ENCODE peak calls at places on chromosomes 16 and 17, in five cellular contexts. One of them, this sample, is unnamed.

GRCh38 chr17:39199673-39199985 is 454 bp upstream of the RPL19 start:
- DNase-seq in GM12891: no peak
- DNase-seq in sigmoid colon: no peak
- DNase-seq in prostate gland: no peak
- DNase-seq in breast epithelium: no peak
- DNase-seq in this sample: no peak

GRCh38 chr17:66491213-66491612 is 188.8 kb downstream of the PRKCA start:
- DNase-seq in GM12891: no peak
- DNase-seq in sigmoid colon: no peak
- DNase-seq in prostate gland: no peak
- DNase-seq in breast epithelium: no peak
- DNase-seq in this sample: no peak

GRCh38 chr17:74565116-74565515 is 2.2 kb downstream of the CD300H start:
- DNase-seq in GM12891: no peak
- DNase-seq in sigmoid colon: no peak
- DNase-seq in prostate gland: no peak
- DNase-seq in breast epithelium: no peak
- DNase-seq in this sample: no peak

GRCh38 chr16:4697867-4698291 is 4.5 kb downstream of the NUDT16L1 start:
- DNase-seq in GM12891: peak; percentile 7
- DNase-seq in sigmoid colon: no peak
- DNase-seq in prostate gland: no peak
- DNase-seq in breast epithelium: no peak
- DNase-seq in this sample: no peak

GRCh38 chr17:7745748-7746470 is 28.4 kb downstream of the DNAH2 start:
- DNase-seq in GM12891: no peak
- DNase-seq in sigmoid colon: no peak
- DNase-seq in prostate gland: no peak
- DNase-seq in breast epithelium: no peak
- DNase-seq in this sample: no peak

GRCh38 chr17:29589524-29590260 is at the start of gene GIT1:
- DNase-seq in GM12891: peak; percentile 95
- DNase-seq in sigmoid colon: peak; percentile 92
- DNase-seq in prostate gland: peak; percentile 85
- DNase-seq in breast epithelium: peak; percentile 79
- DNase-seq in this sample: peak; percentile 89

GRCh38 chr16:11328172-11329079 is 16.8 kb upstream of the RMI2 start:
- DNase-seq in GM12891: peak; percentile 74
- DNase-seq in sigmoid colon: peak; percentile 93
- DNase-seq in prostate gland: no peak
- DNase-seq in breast epithelium: no peak
- DNase-seq in this sample: no peak

GRCh38 chr17:34872640-34873039 is 88.6 kb downstream of the CCT6B start:
- DNase-seq in GM12891: no peak
- DNase-seq in sigmoid colon: no peak
- DNase-seq in prostate gland: no peak
- DNase-seq in breast epithelium: no peak
- DNase-seq in this sample: no peak

GRCh38 chr17:412211-413015 is 59.8 kb upstream of the RPH3AL start:
- DNase-seq in GM12891: no peak
- DNase-seq in sigmoid colon: no peak
- DNase-seq in prostate gland: peak; percentile 37
- DNase-seq in breast epithelium: peak; percentile 42
- DNase-seq in this sample: peak; percentile 68

GRCh38 chr16:75296606-75297005 is 45.2 kb upstream of the BCAR1 start:
- DNase-seq in GM12891: no peak
- DNase-seq in sigmoid colon: peak; percentile 71
- DNase-seq in prostate gland: no peak
- DNase-seq in breast epithelium: no peak
- DNase-seq in this sample: no peak

GRCh38 chr16:85296859-85297698 is 184.8 kb upstream of the CIBAR2 start:
- DNase-seq in GM12891: peak; percentile 63
- DNase-seq in sigmoid colon: no peak
- DNase-seq in prostate gland: no peak
- DNase-seq in breast epithelium: no peak
- DNase-seq in this sample: peak; percentile 61

GRCh38 chr16:84449156-84450140 is 55.0 kb downstream of the MEAK7 start:
- DNase-seq in GM12891: no peak
- DNase-seq in sigmoid colon: peak; percentile 49
- DNase-seq in prostate gland: peak; percentile 29
- DNase-seq in breast epithelium: no peak
- DNase-seq in this sample: no peak

GRCh38 chr16:1471569-1472194 is 3.1 kb downstream of the CLCN7 start:
- DNase-seq in GM12891: no peak
- DNase-seq in sigmoid colon: no peak
- DNase-seq in prostate gland: no peak
- DNase-seq in breast epithelium: no peak
- DNase-seq in this sample: no peak

GRCh38 chr17:43641416-43641815 is 20.3 kb downstream of the MEOX1 start:
- DNase-seq in GM12891: no peak
- DNase-seq in sigmoid colon: no peak
- DNase-seq in prostate gland: no peak
- DNase-seq in breast epithelium: no peak
- DNase-seq in this sample: no peak

GRCh38 chr16:67766281-67766680 is 40.1 kb downstream of the RANBP10 start:
- DNase-seq in GM12891: no peak
- DNase-seq in sigmoid colon: no peak
- DNase-seq in prostate gland: no peak
- DNase-seq in breast epithelium: no peak
- DNase-seq in this sample: no peak

GRCh38 chr17:4537451-4538235 is 17.5 kb downstream of the MYBBP1A start:
- DNase-seq in GM12891: no peak
- DNase-seq in sigmoid colon: no peak
- DNase-seq in prostate gland: no peak
- DNase-seq in breast epithelium: no peak
- DNase-seq in this sample: no peak

GRCh38 chr17:43900183-43900857 is 7.0 kb downstream of the MPP2 start:
- DNase-seq in GM12891: peak; percentile 88
- DNase-seq in sigmoid colon: peak; percentile 92
- DNase-seq in prostate gland: peak; percentile 75
- DNase-seq in breast epithelium: peak; percentile 82
- DNase-seq in this sample: peak; percentile 65

GRCh38 chr16:10744370-10745030 is 858 bp downstream of the NUBP1 start:
- DNase-seq in GM12891: no peak
- DNase-seq in sigmoid colon: peak; percentile 77
- DNase-seq in prostate gland: no peak
- DNase-seq in breast epithelium: peak; percentile 24
- DNase-seq in this sample: no peak

GRCh38 chr17:69154267-69154666 is 12.6 kb upstream of the ABCA6 start:
- DNase-seq in GM12891: no peak
- DNase-seq in sigmoid colon: no peak
- DNase-seq in prostate gland: no peak
- DNase-seq in breast epithelium: no peak
- DNase-seq in this sample: no peak

GRCh38 chr16:2319606-2320005 is 20.9 kb downstream of the ABCA3 start:
- DNase-seq in GM12891: no peak
- DNase-seq in sigmoid colon: no peak
- DNase-seq in prostate gland: no peak
- DNase-seq in breast epithelium: no peak
- DNase-seq in this sample: no peak

GRCh38 chr17:38541281-38541680 is 64.5 kb downstream of the SRCIN1 start:
- DNase-seq in GM12891: no peak
- DNase-seq in sigmoid colon: no peak
- DNase-seq in prostate gland: no peak
- DNase-seq in breast epithelium: no peak
- DNase-seq in this sample: no peak

GRCh38 chr17:74259667-74260524 is 14.1 kb upstream of the DNAI2 start:
- DNase-seq in GM12891: no peak
- DNase-seq in sigmoid colon: no peak
- DNase-seq in prostate gland: no peak
- DNase-seq in breast epithelium: no peak
- DNase-seq in this sample: no peak

GRCh38 chr16:87570938-87571867 is 31.1 kb upstream of the JPH3 start:
- DNase-seq in GM12891: no peak
- DNase-seq in sigmoid colon: no peak
- DNase-seq in prostate gland: peak; percentile 52
- DNase-seq in breast epithelium: no peak
- DNase-seq in this sample: peak; percentile 15

GRCh38 chr17:54239291-54239690 is 416.6 kb downstream of the KIF2B start:
- DNase-seq in GM12891: no peak
- DNase-seq in sigmoid colon: no peak
- DNase-seq in prostate gland: no peak
- DNase-seq in breast epithelium: no peak
- DNase-seq in this sample: no peak

GRCh38 chr16:67843343-67843765 is 1.2 kb downstream of the THAP11 start:
- DNase-seq in GM12891: no peak
- DNase-seq in sigmoid colon: peak; percentile 73
- DNase-seq in prostate gland: no peak
- DNase-seq in breast epithelium: no peak
- DNase-seq in this sample: no peak

GRCh38 chr17:65742433-65743312 is 181.2 kb upstream of the AXIN2 start:
- DNase-seq in GM12891: no peak
- DNase-seq in sigmoid colon: no peak
- DNase-seq in prostate gland: no peak
- DNase-seq in breast epithelium: no peak
- DNase-seq in this sample: no peak

DNA sequence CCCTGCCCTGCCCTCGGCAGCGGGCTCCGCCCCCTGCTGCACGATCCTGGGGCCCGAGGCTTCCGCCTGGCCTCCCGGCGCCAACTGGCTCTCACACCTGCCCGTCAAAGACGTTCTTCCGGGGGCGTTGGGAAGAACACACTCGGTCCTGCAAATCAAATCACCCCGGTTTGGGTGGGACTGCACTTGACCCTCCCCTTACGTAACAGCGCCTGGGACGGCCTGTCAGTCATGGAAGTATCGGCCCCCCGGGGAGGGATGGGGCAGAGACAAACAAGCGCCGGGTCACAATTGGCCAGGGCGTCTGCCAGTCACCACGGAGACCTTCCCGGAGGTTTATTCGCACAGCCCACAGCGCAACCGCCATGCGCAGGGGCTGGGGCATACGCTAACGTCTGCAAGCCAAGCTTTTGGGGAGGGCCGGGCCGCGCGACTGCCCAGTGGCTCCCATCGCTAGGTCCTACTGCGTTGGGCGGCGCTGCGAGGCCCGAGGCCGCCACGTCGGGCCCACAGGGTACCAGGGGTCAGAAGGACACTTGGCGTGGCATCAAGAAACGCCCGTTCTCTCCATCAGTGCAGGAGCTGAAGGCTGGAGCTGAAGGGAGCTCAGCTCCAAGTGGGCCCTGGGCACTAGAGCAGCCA is 382 bp upstream of the AKTIP start:
- DNase-seq in GM12891: peak; percentile 92
- DNase-seq in sigmoid colon: peak; percentile 100
- DNase-seq in prostate gland: peak; percentile 100
- DNase-seq in breast epithelium: peak; percentile 100
- DNase-seq in this sample: peak; percentile 99
- TF ChIP-seq POLR2A in GM12891: peak; percentile 86
- TF ChIP-seq POLR2A in sigmoid colon: peak; percentile 90
- TF ChIP-seq POLR2A in prostate gland: peak; percentile 96
- TF ChIP-seq POLR2A in breast epithelium: peak; percentile 91
- TF ChIP-seq POLR2A in this sample: peak; percentile 45

GRCh38 chr17:80705988-80706387 is 161.3 kb downstream of the RPTOR start:
- DNase-seq in GM12891: no peak
- DNase-seq in sigmoid colon: no peak
- DNase-seq in prostate gland: no peak
- DNase-seq in breast epithelium: no peak
- DNase-seq in this sample: no peak
- TF ChIP-seq POLR2A in GM12891: no peak
- TF ChIP-seq POLR2A in sigmoid colon: no peak
- TF ChIP-seq POLR2A in prostate gland: no peak
- TF ChIP-seq POLR2A in breast epithelium: no peak
- TF ChIP-seq POLR2A in this sample: no peak

GRCh38 chr17:81254955-81255717 is 16.0 kb downstream of the NDUFAF8 start:
- DNase-seq in GM12891: no peak
- DNase-seq in sigmoid colon: peak; percentile 95
- DNase-seq in prostate gland: peak; percentile 95
- DNase-seq in breast epithelium: peak; percentile 63
- DNase-seq in this sample: peak; percentile 24

GRCh38 chr17:81251943-81252301 is 12.8 kb downstream of the NDUFAF8 start:
- DNase-seq in GM12891: no peak
- DNase-seq in sigmoid colon: no peak
- DNase-seq in prostate gland: no peak
- DNase-seq in breast epithelium: no peak
- DNase-seq in this sample: no peak

GRCh38 chr17:81252336-81253329 is 13.5 kb downstream of the NDUFAF8 start:
- DNase-seq in GM12891: no peak
- DNase-seq in sigmoid colon: no peak
- DNase-seq in prostate gland: no peak
- DNase-seq in breast epithelium: no peak
- DNase-seq in this sample: no peak

GRCh38 chr17:81251091-81251942 is 12.2 kb downstream of the NDUFAF8 start:
- DNase-seq in GM12891: no peak
- DNase-seq in sigmoid colon: no peak
- DNase-seq in prostate gland: no peak
- DNase-seq in breast epithelium: no peak
- DNase-seq in this sample: no peak

GRCh38 chr17:81253358-81254131 is 14.4 kb downstream of the NDUFAF8 start:
- DNase-seq in GM12891: peak; percentile 61
- DNase-seq in sigmoid colon: no peak
- DNase-seq in prostate gland: peak; percentile 37
- DNase-seq in breast epithelium: no peak
- DNase-seq in this sample: peak; percentile 40
- TF ChIP-seq POLR2A in GM12891: no peak
- TF ChIP-seq POLR2A in sigmoid colon: no peak
- TF ChIP-seq POLR2A in prostate gland: no peak
- TF ChIP-seq POLR2A in breast epithelium: no peak
- TF ChIP-seq POLR2A in this sample: no peak

GRCh38 chr16:76535-77272 is 1.3 kb upstream of the MPG start:
- DNase-seq in GM12891: no peak
- DNase-seq in sigmoid colon: peak; percentile 93
- DNase-seq in prostate gland: no peak
- DNase-seq in breast epithelium: no peak
- DNase-seq in this sample: peak; percentile 52

GRCh38 chr16:78444-79145 is 570 bp downstream of the MPG start:
- DNase-seq in GM12891: peak; percentile 49
- DNase-seq in sigmoid colon: peak; percentile 77
- DNase-seq in prostate gland: no peak
- DNase-seq in breast epithelium: no peak
- DNase-seq in this sample: peak; percentile 66

GRCh38 chr16:79146-80054 is 1.4 kb downstream of the MPG start:
- DNase-seq in GM12891: no peak
- DNase-seq in sigmoid colon: no peak
- DNase-seq in prostate gland: no peak
- DNase-seq in breast epithelium: no peak
- DNase-seq in this sample: no peak

GRCh38 chr16:77273-77806 is 685 bp upstream of the MPG start:
- DNase-seq in GM12891: peak; percentile 77
- DNase-seq in sigmoid colon: peak; percentile 84
- DNase-seq in prostate gland: no peak
- DNase-seq in breast epithelium: no peak
- DNase-seq in this sample: peak; percentile 68

DNA sequence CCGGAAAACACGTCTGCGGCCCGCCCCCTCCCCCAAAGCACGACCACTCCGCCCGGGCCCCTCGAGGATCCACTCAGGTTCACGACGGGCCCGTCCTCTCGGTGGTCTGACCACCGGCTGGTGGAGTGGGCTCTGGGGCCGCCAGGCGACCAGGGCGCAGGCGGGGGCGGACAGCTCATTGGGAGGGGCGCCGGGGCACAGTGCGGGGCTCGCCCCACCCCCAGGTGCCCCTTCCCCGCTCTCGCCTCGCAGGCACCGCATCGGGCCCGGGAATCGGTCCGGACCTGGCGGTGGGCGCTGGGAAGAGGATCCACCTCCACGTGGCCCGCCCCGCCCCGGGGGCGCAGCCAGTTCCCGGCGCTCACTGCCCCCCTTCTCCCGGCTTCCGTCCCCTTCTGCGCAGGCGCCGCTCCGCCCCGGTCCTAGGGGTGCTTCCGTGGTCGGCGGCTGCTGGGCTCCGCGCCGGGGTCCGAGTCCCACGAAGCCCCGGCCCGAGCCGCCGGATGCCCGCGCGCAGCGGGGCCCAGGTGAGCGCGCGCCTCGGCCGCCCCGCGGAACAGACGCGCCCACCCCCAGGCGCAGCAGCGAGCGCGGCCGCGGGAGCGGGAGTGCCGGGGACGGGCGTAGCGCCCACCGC is at the start of gene MPG:
- DNase-seq in GM12891: peak; percentile 99
- DNase-seq in sigmoid colon: peak; percentile 95
- DNase-seq in prostate gland: peak; percentile 80
- DNase-seq in breast epithelium: peak; percentile 77
- DNase-seq in this sample: peak; percentile 80
- TF ChIP-seq POLR2A in GM12891: no peak
- TF ChIP-seq POLR2A in sigmoid colon: peak; percentile 54
- TF ChIP-seq POLR2A in prostate gland: peak; percentile 68
- TF ChIP-seq POLR2A in breast epithelium: peak; percentile 69
- TF ChIP-seq POLR2A in this sample: peak; percentile 68

This sample was measured in erythroblast.